ENCODE peak calls at places on chromosomes 6 and 20, in five cellular contexts. X, N, C, I and W are unnamed samples.

GRCh38 chr20:36862857-36863668 is 12.9 kb upstream of the TLDC2 start:
- ATAC-seq in N (peak; percentile 66), C (peak; percentile 60), I (peak; percentile 66), X (no peak), W (peak; percentile 53)

GRCh38 chr6:119612871-119613515 is 263.4 kb upstream of the MAN1A1 start:
- ATAC-seq in N (no peak), I (no peak), X (no peak), C (no peak), W (no peak)

GRCh38 chr6:148591656-148592055 is 155.2 kb upstream of the UST start:
- ATAC-seq in X (no peak), I (no peak), N (peak; percentile 44), C (no peak), W (peak; percentile 60)

GRCh38 chr6:6474170-6474920 is 114.2 kb upstream of the LY86 start:
- ATAC-seq in N (no peak), C (no peak), I (no peak), X (no peak), W (no peak)

GRCh38 chr6:119147101-119148053 is 68.9 kb upstream of the FAM184A start:
- ATAC-seq in C (peak; percentile 87), X (peak; percentile 81), N (peak; percentile 96), I (no peak), W (peak; percentile 92)

GRCh38 chr6:77324851-77325250 is 138.4 kb downstream of the HTR1B start:
- ATAC-seq in I (no peak), X (no peak), C (no peak), N (no peak), W (no peak)

GRCh38 chr6:135094403-135094821 is 39.8 kb upstream of the HBS1L start:
- ATAC-seq in X (no peak), I (peak; percentile 95), N (peak; percentile 88), C (peak; percentile 89), W (peak; percentile 85)

GRCh38 chr6:22845467-22845866 is 276.1 kb downstream of the HDGFL1 start:
- ATAC-seq in X (no peak), I (no peak), N (no peak), C (no peak), W (no peak)

GRCh38 chr6:167129588-167129987 is 6.7 kb downstream of the CCR6 start:
- ATAC-seq in C (peak; percentile 42), N (peak; percentile 66), X (no peak), I (peak; percentile 35), W (peak; percentile 55)

GRCh38 chr6:13760948-13761347 is 49.3 kb upstream of the RANBP9 start:
- ATAC-seq in N (no peak), I (no peak), X (peak; percentile 87), C (no peak), W (no peak)

GRCh38 chr6:165843121-165843520 is 180.1 kb upstream of the PDE10A start:
- ATAC-seq in I (no peak), N (no peak), X (no peak), C (no peak), W (no peak)

GRCh38 chr6:5681480-5681879 is 325.2 kb downstream of the NRN1 start:
- ATAC-seq in I (peak; percentile 42), N (no peak), X (no peak), C (peak; percentile 58), W (no peak)